ENCODE peak calls at places on chromosomes 5 and 9, in ten cellular contexts. N, C, A, O, I, U, R, X, S and V are unnamed samples.

GRCh38 chr9:129597355-129598088 is 23.4 kb downstream of the C9orf50 start:
- DNase-seq in N (peak), C (peak), A (peak), O (no peak), I (peak), U (peak), R (no peak), X (peak), S (no peak), V (peak)

GRCh38 chr9:70472268-70473249 is 58.1 kb upstream of the KLF9 start:
- DNase-seq in N (no peak), C (no peak), A (no peak), O (no peak), I (no peak), U (no peak), R (no peak), X (no peak), S (no peak), V (no peak)

GRCh38 chr5:40828690-40829661 is 6.0 kb downstream of the RPL37 start:
- DNase-seq in N (no peak), C (no peak), A (no peak), O (no peak), I (no peak), U (no peak), R (no peak), X (no peak), S (no peak), V (no peak)

GRCh38 chr5:10539685-10539998 is 24.2 kb upstream of the ANKRD33B start:
- DNase-seq in N (no peak), C (no peak), A (no peak), O (no peak), I (no peak), U (no peak), R (no peak), X (peak), S (no peak), V (no peak)

GRCh38 chr5:11596657-11597071 is 307.6 kb downstream of the CTNND2 start:
- DNase-seq in N (no peak), C (no peak), A (no peak), O (no peak), I (peak), U (no peak), R (peak), X (no peak), S (no peak), V (no peak)

GRCh38 chr5:39384271-39384670 is 20.0 kb upstream of the C9 start:
- DNase-seq in N (no peak), C (no peak), A (no peak), O (no peak), I (no peak), U (no peak), R (no peak), X (no peak), S (no peak), V (no peak)

GRCh38 chr9:79046401-79046800 is 525.4 kb upstream of the TLE4 start:
- DNase-seq in N (no peak), C (no peak), A (no peak), O (no peak), I (no peak), U (no peak), R (no peak), X (no peak), S (no peak), V (no peak)

GRCh38 chr9:120307599-120307998 is 272.4 kb downstream of the CDK5RAP2 start:
- DNase-seq in N (no peak), C (peak), A (no peak), O (no peak), I (no peak), U (no peak), R (no peak), X (no peak), S (no peak), V (no peak)

GRCh38 chr9:107819772-107820171 is 330.2 kb upstream of the KLF4 start:
- DNase-seq in N (no peak), C (no peak), A (peak), O (no peak), I (no peak), U (no peak), R (no peak), X (no peak), S (no peak), V (no peak)

GRCh38 chr9:31582071-31582470 is 802.4 kb upstream of the ACO1 start:
- DNase-seq in N (no peak), C (no peak), A (no peak), O (no peak), I (no peak), U (no peak), R (no peak), X (no peak), S (no peak), V (no peak)

GRCh38 chr5:111929892-111930291 is 172.9 kb upstream of the NREP start:
- DNase-seq in N (no peak), C (no peak), A (no peak), O (peak), I (no peak), U (no peak), R (no peak), X (peak), S (no peak), V (no peak)

GRCh38 chr5:10563132-10563939 is 534 bp upstream of the ANKRD33B start:
- DNase-seq in N (peak), C (peak), A (peak), O (no peak), I (no peak), U (peak), R (no peak), X (peak), S (no peak), V (no peak)

GRCh38 chr9:132575005-132575609 is 7.3 kb upstream of the BARHL1 start:
- DNase-seq in N (peak), C (peak), A (peak), O (peak), I (peak), U (peak), R (peak), X (peak), S (no peak), V (peak)

GRCh38 chr5:33827885-33828284 is 63.9 kb downstream of the ADAMTS12 start:
- DNase-seq in N (no peak), C (no peak), A (no peak), O (no peak), I (no peak), U (no peak), R (no peak), X (no peak), S (no peak), V (no peak)

GRCh38 chr5:166596043-166596442 is 1695.4 kb upstream of the WWC1 start:
- DNase-seq in N (no peak), C (no peak), A (no peak), O (no peak), I (no peak), U (no peak), R (no peak), X (no peak), S (no peak), V (no peak)

GRCh38 chr5:82749453-82749852 is 327.7 kb downstream of the TMEM167A start:
- DNase-seq in N (no peak), C (no peak), A (no peak), O (no peak), I (no peak), U (no peak), R (peak), X (peak), S (no peak), V (no peak)

GRCh38 chr9:132639322-132639721 is 30.5 kb downstream of the DDX31 start:
- DNase-seq in N (no peak), C (no peak), A (no peak), O (no peak), I (no peak), U (no peak), R (no peak), X (no peak), S (no peak), V (no peak)

GRCh38 chr5:72555871-72556270 is 48.7 kb upstream of the ZNF366 start:
- DNase-seq in N (peak), C (no peak), A (peak), O (no peak), I (no peak), U (no peak), R (no peak), X (peak), S (no peak), V (no peak)

GRCh38 chr9:37856551-37856950 is 47.4 kb downstream of the SLC25A51 start:
- DNase-seq in N (no peak), C (no peak), A (no peak), O (no peak), I (no peak), U (no peak), R (no peak), X (no peak), S (no peak), V (no peak)

GRCh38 chr9:38337095-38337494 is 55.4 kb upstream of the ALDH1B1 start:
- DNase-seq in N (no peak), C (no peak), A (no peak), O (no peak), I (no peak), U (no peak), R (no peak), X (no peak), S (no peak), V (no peak)

GRCh38 chr5:64384761-64385160 is 121.1 kb upstream of the RGS7BP start:
- DNase-seq in N (peak), C (peak), A (peak), O (no peak), I (no peak), U (peak), R (no peak), X (peak), S (no peak), V (peak)

GRCh38 chr5:79829260-79829659 is 139.6 kb downstream of the CMYA5 start:
- DNase-seq in N (peak), C (peak), A (peak), O (no peak), I (no peak), U (no peak), R (no peak), X (no peak), S (no peak), V (peak)

GRCh38 chr5:58149750-58150149 is 310.1 kb downstream of the PLK2 start:
- DNase-seq in N (no peak), C (no peak), A (no peak), O (no peak), I (no peak), U (no peak), R (no peak), X (no peak), S (no peak), V (no peak)

GRCh38 chr5:175851311-175851710 is 20.1 kb upstream of the CPLX2 start:
- DNase-seq in N (no peak), C (no peak), A (no peak), O (no peak), I (no peak), U (no peak), R (no peak), X (no peak), S (no peak), V (no peak)

GRCh38 chr9:11757408-11757807 is 935.8 kb upstream of the TYRP1 start:
- DNase-seq in N (no peak), C (no peak), A (no peak), O (no peak), I (no peak), U (no peak), R (no peak), X (no peak), S (no peak), V (no peak)

GRCh38 chr9:10026585-10026984 is 586.2 kb downstream of the PTPRD start:
- DNase-seq in N (no peak), C (no peak), A (peak), O (no peak), I (no peak), U (no peak), R (no peak), X (no peak), S (no peak), V (no peak)

GRCh38 chr5:73596705-73597328 is 29.2 kb upstream of the ARHGEF28 start:
- DNase-seq in N (peak), C (peak), A (peak), O (no peak), I (no peak), U (no peak), R (no peak), X (peak), S (no peak), V (peak)

GRCh38 chr5:77867194-77867691 is 91.1 kb upstream of the TBCA start:
- DNase-seq in N (no peak), C (peak), A (no peak), O (no peak), I (no peak), U (no peak), R (no peak), X (peak), S (no peak), V (no peak)

GRCh38 chr9:109014267-109015025 is 1.1 kb upstream of the CTNNAL1 start:
- DNase-seq in N (no peak), C (peak), A (peak), O (no peak), I (no peak), U (no peak), R (no peak), X (peak), S (no peak), V (no peak)

GRCh38 chr5:138603521-138603920 is 28.3 kb upstream of the HSPA9 start:
- DNase-seq in N (no peak), C (no peak), A (peak), O (no peak), I (no peak), U (peak), R (no peak), X (peak), S (no peak), V (no peak)

GRCh38 chr9:98416294-98416693 is 160.8 kb upstream of the TBC1D2 start:
- DNase-seq in N (no peak), C (peak), A (no peak), O (no peak), I (no peak), U (no peak), R (no peak), X (no peak), S (no peak), V (no peak)

GRCh38 chr9:120654278-120654677 is 60.0 kb downstream of the MEGF9 start:
- DNase-seq in N (no peak), C (no peak), A (no peak), O (no peak), I (no peak), U (no peak), R (no peak), X (no peak), S (no peak), V (no peak)

DNA sequence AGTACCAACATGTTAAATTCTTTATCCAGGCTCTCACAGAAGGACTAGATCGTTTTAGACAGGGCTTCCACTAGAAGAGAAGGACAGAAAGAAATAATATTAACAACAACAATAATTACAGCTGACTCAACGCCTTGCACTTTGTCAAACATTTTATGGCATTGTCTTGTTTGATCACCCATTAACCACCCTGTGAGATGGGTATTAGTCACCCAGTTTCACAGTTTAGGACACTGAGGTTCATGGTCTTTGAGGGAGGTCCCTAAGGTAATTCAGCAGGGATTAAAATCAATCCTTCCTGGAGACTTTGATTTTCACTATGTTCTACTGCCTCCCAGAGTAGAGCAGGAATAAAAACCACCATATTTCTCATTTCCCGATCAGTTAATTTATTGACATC is 51.4 kb upstream of the BNC2 start:
- DNase-seq in N (no peak), C (peak), A (no peak), O (no peak), I (no peak), U (no peak), R (no peak), X (no peak), S (no peak), V (no peak)
- TF ChIP-seq CTCF in N (no peak), C (peak), A (no peak), O (no peak), I (no peak), U (no peak), R (no peak), X (no peak), S (no peak), V (no peak)

DNA sequence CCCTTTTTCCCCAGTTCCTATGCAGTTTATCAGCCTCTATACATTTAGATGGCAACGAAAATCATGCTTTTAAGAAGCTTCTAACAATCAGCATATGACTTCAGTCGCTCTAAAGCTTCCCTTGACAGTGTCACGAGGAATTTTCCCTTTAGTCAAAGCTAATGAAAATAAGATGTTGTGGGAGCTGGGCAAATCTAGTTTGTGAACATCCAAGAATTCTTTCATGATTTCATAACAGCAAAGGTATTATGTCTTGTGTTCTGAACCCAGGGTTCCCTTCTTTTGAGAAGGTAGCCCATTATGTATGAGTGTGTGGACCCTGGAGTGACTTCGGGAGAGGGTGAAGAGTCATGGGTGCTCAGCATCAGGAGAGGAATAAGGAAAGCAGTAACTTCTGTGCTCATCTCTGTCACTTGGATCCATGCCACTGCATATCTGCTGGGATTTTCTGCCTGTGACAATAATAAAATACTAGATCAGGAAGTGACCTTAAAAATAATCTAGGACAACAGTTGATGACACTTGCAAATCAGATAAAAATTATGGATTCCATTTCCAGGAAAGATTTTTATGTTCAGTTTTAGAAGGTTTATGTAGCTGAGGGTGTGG is 102.4 kb downstream of the PCSK1 start:
- DNase-seq in N (no peak), C (no peak), A (no peak), O (no peak), I (no peak), U (no peak), R (no peak), X (no peak), S (no peak), V (no peak)
- TF ChIP-seq CTCF in N (no peak), C (no peak), A (no peak), O (no peak), I (no peak), U (no peak), R (no peak), X (no peak), S (no peak), V (no peak)

GRCh38 chr9:127360829-127361228 is 36.1 kb upstream of the SLC2A8 start:
- DNase-seq in N (no peak), C (peak), A (peak), O (no peak), I (no peak), U (no peak), R (peak), X (peak), S (no peak), V (no peak)
- TF ChIP-seq CTCF in N (no peak), C (peak), A (peak), O (peak), I (no peak), U (no peak), R (no peak), X (no peak), S (no peak), V (peak)

GRCh38 chr5:27388755-27389154 is 350.4 kb upstream of the CDH9 start:
- DNase-seq in N (no peak), C (no peak), A (no peak), O (no peak), I (no peak), U (no peak), R (no peak), X (no peak), S (no peak), V (no peak)
- TF ChIP-seq CTCF in N (no peak), C (no peak), A (no peak), O (no peak), I (no peak), U (no peak), R (no peak), X (no peak), S (no peak), V (no peak)

GRCh38 chr9:75023846-75024245 is 4.2 kb downstream of the CARNMT1 start:
- DNase-seq in N (no peak), C (no peak), A (no peak), O (no peak), I (no peak), U (no peak), R (no peak), X (no peak), S (no peak), V (no peak)

GRCh38 chr9:75027187-75028107 is 646 bp downstream of the CARNMT1 start:
- DNase-seq in N (peak), C (peak), A (peak), O (no peak), I (peak), U (peak), R (peak), X (peak), S (no peak), V (peak)
- TF ChIP-seq CTCF in N (peak), C (peak), A (no peak), O (no peak), I (no peak), U (peak), R (no peak), X (no peak), S (no peak), V (no peak)

GRCh38 chr5:5652181-5652580 is 229.7 kb downstream of the ICE1 start:
- DNase-seq in N (no peak), C (no peak), A (no peak), O (no peak), I (no peak), U (no peak), R (no peak), X (no peak), S (no peak), V (no peak)
- TF ChIP-seq CTCF in N (no peak), C (no peak), A (no peak), O (no peak), I (no peak), U (no peak), R (no peak), X (no peak), S (no peak), V (no peak)

DNA sequence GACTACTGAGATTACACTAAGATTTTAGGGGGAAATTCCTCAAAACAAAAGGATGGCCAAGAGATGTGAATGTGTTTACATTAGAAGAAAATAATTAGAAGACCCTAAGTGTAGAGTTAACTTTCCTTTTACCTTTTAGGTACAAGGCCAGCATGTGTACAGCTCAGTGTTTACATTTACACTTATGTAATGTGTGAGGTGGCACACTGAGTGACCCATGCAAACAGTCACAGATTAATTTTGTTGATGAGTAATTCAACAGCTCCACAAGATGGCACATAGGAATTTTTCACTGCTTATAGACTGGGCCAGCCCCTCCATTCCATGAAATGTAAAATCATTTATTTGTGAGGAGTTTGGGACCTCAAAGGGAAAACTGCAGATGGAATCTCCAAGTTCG is 90.1 kb upstream of the SLC12A2 start:
- DNase-seq in N (no peak), C (no peak), A (no peak), O (no peak), I (no peak), U (no peak), R (no peak), X (no peak), S (no peak), V (no peak)
- TF ChIP-seq CTCF in N (no peak), C (no peak), A (no peak), O (no peak), I (no peak), U (no peak), R (no peak), X (no peak), S (no peak), V (no peak)

DNA sequence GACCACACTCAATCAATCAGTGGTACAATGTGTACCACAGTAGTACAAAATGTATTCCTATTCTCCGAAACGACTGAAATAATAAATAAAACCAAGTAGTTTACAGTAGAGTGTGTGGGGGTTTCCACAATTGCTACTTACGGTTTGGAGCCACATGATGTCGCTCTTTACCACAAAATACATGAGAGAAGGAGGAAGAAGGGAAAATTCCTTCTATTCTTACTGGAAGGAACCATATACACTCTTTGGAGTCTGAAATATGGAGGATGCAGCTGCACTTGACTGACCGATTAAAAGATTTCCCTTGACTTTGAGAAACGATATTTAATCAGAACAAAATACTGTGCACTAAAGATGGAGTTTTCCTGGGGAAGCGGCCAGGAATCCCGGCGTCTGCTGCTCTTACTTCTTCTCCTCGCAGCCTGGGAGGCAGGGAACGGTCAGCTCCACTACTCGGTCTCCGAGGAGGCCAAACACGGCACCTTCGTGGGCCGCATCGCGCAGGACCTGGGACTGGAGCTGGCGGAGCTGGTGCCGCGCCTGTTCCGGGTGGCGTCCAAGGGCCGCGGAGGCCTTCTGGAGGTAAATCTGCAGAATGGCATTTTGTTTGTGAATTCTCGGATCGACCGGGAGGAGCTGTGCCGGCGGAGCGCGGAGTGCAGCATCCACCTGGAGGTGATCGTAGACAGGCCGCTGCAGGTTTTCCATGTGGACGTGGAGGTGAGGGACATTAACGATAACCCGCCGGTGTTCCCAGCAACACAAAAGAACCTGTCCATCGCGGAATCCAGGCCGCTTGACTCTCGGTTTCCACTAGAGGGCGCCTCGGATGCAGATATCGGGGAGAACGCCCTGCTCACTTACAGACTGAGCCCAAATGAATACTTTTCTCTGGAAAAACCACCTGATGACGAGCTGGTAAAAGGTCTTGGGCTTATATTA is at the start of gene PCDHA4:
- DNase-seq in N (peak), C (peak), A (peak), O (no peak), I (peak), U (no peak), R (peak), X (peak), S (no peak), V (peak)
- TF ChIP-seq CTCF in N (peak), C (peak), A (peak), O (peak), I (peak), U (no peak), R (peak), X (peak), S (no peak), V (peak)